ENCODE peak calls at places on chromosomes 5 and 9, in seven cellular contexts. Y, E, O, T, W, F and C are unnamed samples.

GRCh38 chr5:108143581-108143980 is 238.3 kb downstream of the FBXL17 start:
- DNase-seq in O (no peak), E (no peak), F (no peak), W (no peak), Y (no peak), T (no peak), C (no peak)

GRCh38 chr9:107288701-107289100 is 5.6 kb downstream of the RAD23B start:
- DNase-seq in W (no peak), F (no peak), T (no peak), O (no peak), E (no peak), Y (no peak), C (no peak)

GRCh38 chr9:3954950-3955670 is 344.8 kb downstream of the GLIS3 start:
- DNase-seq in E (no peak), F (no peak), T (no peak), Y (no peak), O (no peak), W (no peak), C (no peak)

GRCh38 chr5:150155258-150156032 is at the start of gene PDGFRB:
- DNase-seq in T (peak; percentile 82), Y (peak; percentile 28), E (no peak), W (no peak), F (no peak), O (peak; percentile 74), C (no peak)

GRCh38 chr9:136854113-136854841 is 2.1 kb downstream of the MAMDC4 start:
- DNase-seq in T (peak; percentile 15), E (no peak), W (no peak), O (peak; percentile 25), F (no peak), Y (no peak), C (no peak)

GRCh38 chr9:110370316-110370715 is 32.7 kb upstream of the TXNDC8 start:
- DNase-seq in W (no peak), F (no peak), Y (no peak), O (no peak), E (no peak), T (no peak), C (no peak)

GRCh38 chr9:110821064-110821463 is 152.5 kb downstream of the MUSK start:
- DNase-seq in E (no peak), O (no peak), T (no peak), Y (peak; percentile 65), F (no peak), W (no peak), C (no peak)

GRCh38 chr5:175103746-175104145 is 340.2 kb downstream of the DRD1 start:
- DNase-seq in Y (no peak), W (no peak), O (no peak), F (no peak), T (no peak), E (no peak), C (no peak)

GRCh38 chr5:141513021-141513626 is 24.2 kb downstream of the PCDHGC5 start:
- DNase-seq in E (peak; percentile 48), W (peak; percentile 62), O (peak; percentile 48), T (no peak), F (no peak), Y (peak; percentile 49), C (peak; percentile 23)

GRCh38 chr5:147887925-147888324 is 9.4 kb downstream of the SCGB3A2 start:
- DNase-seq in F (no peak), T (no peak), W (no peak), E (no peak), Y (no peak), O (no peak), C (no peak)

GRCh38 chr5:124980174-124980941 is 233.9 kb upstream of the ZNF608 start:
- DNase-seq in F (no peak), E (no peak), O (no peak), W (no peak), Y (peak; percentile 69), T (no peak), C (peak; percentile 78)

GRCh38 chr9:105257767-105258166 is 13.3 kb downstream of the SLC44A1 start:
- DNase-seq in Y (no peak), W (no peak), T (no peak), F (no peak), O (no peak), E (no peak), C (peak; percentile 70)

GRCh38 chr5:140261403-140262171 is 41.3 kb downstream of the PFDN1 start:
- DNase-seq in F (no peak), O (peak; percentile 83), W (no peak), Y (no peak), T (peak; percentile 75), E (peak; percentile 63), C (peak; percentile 25)